ENCODE peak calls at places on chromosomes 11 and 22, in six cellular contexts. One of them, this sample, is unnamed.

GRCh38 chr22:46957521-46957920 is 195.1 kb downstream of the TBC1D22A start:
- DNase-seq in GM13977: no peak
- DNase-seq in activated CD8-positive, alpha-beta T cell treated with anti-CD3 and anti-CD28 coated beads for 36 hours: no peak
- DNase-seq in tibial nerve: no peak
- DNase-seq in pancreas: no peak
- DNase-seq in A549: no peak
- DNase-seq in this sample: no peak

GRCh38 chr11:93652161-93652597 is 9.3 kb upstream of the CEP295 start:
- DNase-seq in pancreas: peak
- DNase-seq in activated CD8-positive, alpha-beta T cell treated with anti-CD3 and anti-CD28 coated beads for 36 hours: no peak
- DNase-seq in GM13977: no peak
- DNase-seq in A549: peak
- DNase-seq in tibial nerve: peak
- DNase-seq in this sample: peak

GRCh38 chr11:126419801-126420729 is 64.6 kb downstream of the ST3GAL4 start:
- DNase-seq in GM13977: peak
- DNase-seq in pancreas: no peak
- DNase-seq in tibial nerve: no peak
- DNase-seq in A549: no peak
- DNase-seq in activated CD8-positive, alpha-beta T cell treated with anti-CD3 and anti-CD28 coated beads for 36 hours: no peak
- DNase-seq in this sample: peak

GRCh38 chr11:77190331-77191075 is 62.5 kb downstream of the MYO7A start:
- DNase-seq in A549: peak
- DNase-seq in GM13977: no peak
- DNase-seq in activated CD8-positive, alpha-beta T cell treated with anti-CD3 and anti-CD28 coated beads for 36 hours: no peak
- DNase-seq in pancreas: no peak
- DNase-seq in tibial nerve: no peak
- DNase-seq in this sample: no peak

GRCh38 chr11:2975594-2975993 is 16.5 kb downstream of the NAP1L4 start:
- DNase-seq in A549: peak
- DNase-seq in activated CD8-positive, alpha-beta T cell treated with anti-CD3 and anti-CD28 coated beads for 36 hours: peak
- DNase-seq in GM13977: peak
- DNase-seq in pancreas: no peak
- DNase-seq in tibial nerve: no peak
- DNase-seq in this sample: peak

GRCh38 chr11:84886344-84886743 is 740.8 kb downstream of the DLG2 start:
- DNase-seq in GM13977: no peak
- DNase-seq in A549: no peak
- DNase-seq in activated CD8-positive, alpha-beta T cell treated with anti-CD3 and anti-CD28 coated beads for 36 hours: no peak
- DNase-seq in tibial nerve: no peak
- DNase-seq in pancreas: no peak
- DNase-seq in this sample: no peak

GRCh38 chr11:85540635-85541034 is 86.5 kb downstream of the DLG2 start:
- DNase-seq in A549: no peak
- DNase-seq in pancreas: no peak
- DNase-seq in GM13977: no peak
- DNase-seq in activated CD8-positive, alpha-beta T cell treated with anti-CD3 and anti-CD28 coated beads for 36 hours: no peak
- DNase-seq in tibial nerve: no peak
- DNase-seq in this sample: no peak

GRCh38 chr11:86914836-86915519 is 40.2 kb downstream of the FZD4 start:
- DNase-seq in activated CD8-positive, alpha-beta T cell treated with anti-CD3 and anti-CD28 coated beads for 36 hours: no peak
- DNase-seq in tibial nerve: no peak
- DNase-seq in GM13977: no peak
- DNase-seq in A549: no peak
- DNase-seq in pancreas: no peak
- DNase-seq in this sample: no peak

GRCh38 chr22:38631724-38632123 is 24.5 kb downstream of the FAM227A start:
- DNase-seq in pancreas: no peak
- DNase-seq in A549: no peak
- DNase-seq in tibial nerve: no peak
- DNase-seq in GM13977: no peak
- DNase-seq in activated CD8-positive, alpha-beta T cell treated with anti-CD3 and anti-CD28 coated beads for 36 hours: peak
- DNase-seq in this sample: no peak

GRCh38 chr11:68430801-68431200 is 29.8 kb upstream of the PPP6R3 start:
- DNase-seq in A549: no peak
- DNase-seq in activated CD8-positive, alpha-beta T cell treated with anti-CD3 and anti-CD28 coated beads for 36 hours: no peak
- DNase-seq in pancreas: no peak
- DNase-seq in tibial nerve: no peak
- DNase-seq in GM13977: no peak
- DNase-seq in this sample: no peak

GRCh38 chr11:14418801-14419417 is 59.9 kb upstream of the RRAS2 start:
- DNase-seq in tibial nerve: no peak
- DNase-seq in A549: peak
- DNase-seq in GM13977: peak
- DNase-seq in activated CD8-positive, alpha-beta T cell treated with anti-CD3 and anti-CD28 coated beads for 36 hours: peak
- DNase-seq in pancreas: no peak
- DNase-seq in this sample: peak
- TF ChIP-seq CTCF in tibial nerve: no peak
- TF ChIP-seq CTCF in A549: peak
- TF ChIP-seq CTCF in GM13977: peak
- TF ChIP-seq CTCF in activated CD8-positive, alpha-beta T cell treated with anti-CD3 and anti-CD28 coated beads for 36 hours: peak
- TF ChIP-seq CTCF in pancreas: no peak
- TF ChIP-seq CTCF in this sample: peak

DNA sequence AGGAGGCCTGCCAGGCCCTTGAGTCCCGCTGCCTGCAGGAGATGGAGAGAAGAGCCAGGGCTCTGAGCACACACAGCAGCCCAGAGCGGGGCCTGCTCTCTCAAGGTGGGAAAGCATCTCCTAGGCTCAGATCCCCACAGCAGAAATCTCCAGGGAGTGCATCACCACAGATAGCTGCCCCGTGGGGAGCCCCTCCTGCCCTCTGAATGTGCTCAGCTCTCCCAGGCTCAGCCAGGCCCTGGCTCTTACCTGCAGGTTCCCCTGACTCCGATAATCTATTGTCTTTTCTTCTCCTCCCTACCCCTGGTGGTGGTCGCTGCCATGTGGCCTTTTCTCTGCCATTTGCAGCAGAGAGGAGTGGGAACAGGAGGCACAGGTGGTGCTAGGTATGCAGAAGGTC is 49.9 kb downstream of the BTG4 start:
- DNase-seq in pancreas: no peak
- DNase-seq in activated CD8-positive, alpha-beta T cell treated with anti-CD3 and anti-CD28 coated beads for 36 hours: no peak
- DNase-seq in tibial nerve: no peak
- DNase-seq in A549: no peak
- DNase-seq in GM13977: peak
- DNase-seq in this sample: no peak
- TF ChIP-seq CTCF in pancreas: no peak
- TF ChIP-seq CTCF in activated CD8-positive, alpha-beta T cell treated with anti-CD3 and anti-CD28 coated beads for 36 hours: no peak
- TF ChIP-seq CTCF in tibial nerve: no peak
- TF ChIP-seq CTCF in A549: no peak
- TF ChIP-seq CTCF in GM13977: no peak
- TF ChIP-seq CTCF in this sample: no peak

DNA sequence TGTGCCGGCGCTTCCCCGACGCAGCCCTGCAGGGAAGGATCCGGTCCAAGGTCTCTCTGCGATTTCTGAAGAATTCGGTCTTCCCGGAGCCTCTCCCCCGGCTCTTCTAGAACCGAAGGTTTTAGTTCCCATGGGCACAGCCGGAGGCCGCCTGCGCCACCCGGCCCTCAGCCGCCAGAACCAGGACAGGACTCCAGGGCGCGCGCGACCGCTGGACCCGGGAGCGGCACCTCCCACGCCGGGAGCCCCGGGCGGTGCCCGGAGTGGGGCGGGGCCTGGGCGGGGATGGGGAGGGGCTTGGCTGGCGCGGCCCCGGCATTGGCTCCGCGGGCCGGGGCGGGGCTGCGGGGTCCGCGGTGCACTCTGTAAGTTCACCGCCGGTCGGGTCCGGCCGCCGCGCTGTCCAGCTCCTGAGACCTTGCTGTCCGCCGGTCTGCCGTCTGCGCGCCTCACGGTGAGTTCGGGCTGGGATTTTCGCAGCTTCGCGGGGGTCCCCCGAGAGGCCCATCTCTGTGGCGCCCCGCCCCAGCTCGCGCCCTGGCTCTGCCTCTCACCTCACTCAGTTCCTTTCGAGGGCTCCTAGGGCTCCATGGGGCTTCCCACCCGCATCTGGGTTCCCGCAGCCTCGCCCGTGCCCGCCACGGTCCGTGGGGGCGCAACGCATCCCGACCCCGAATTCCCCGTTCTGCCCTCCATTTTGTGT is at the start of gene CDC42EP2:
- DNase-seq in A549: peak
- DNase-seq in tibial nerve: peak
- DNase-seq in activated CD8-positive, alpha-beta T cell treated with anti-CD3 and anti-CD28 coated beads for 36 hours: peak
- DNase-seq in pancreas: peak
- DNase-seq in GM13977: peak
- DNase-seq in this sample: peak
- TF ChIP-seq CTCF in A549: no peak
- TF ChIP-seq CTCF in tibial nerve: peak
- TF ChIP-seq CTCF in activated CD8-positive, alpha-beta T cell treated with anti-CD3 and anti-CD28 coated beads for 36 hours: no peak
- TF ChIP-seq CTCF in pancreas: no peak
- TF ChIP-seq CTCF in GM13977: no peak
- TF ChIP-seq CTCF in this sample: no peak

DNA sequence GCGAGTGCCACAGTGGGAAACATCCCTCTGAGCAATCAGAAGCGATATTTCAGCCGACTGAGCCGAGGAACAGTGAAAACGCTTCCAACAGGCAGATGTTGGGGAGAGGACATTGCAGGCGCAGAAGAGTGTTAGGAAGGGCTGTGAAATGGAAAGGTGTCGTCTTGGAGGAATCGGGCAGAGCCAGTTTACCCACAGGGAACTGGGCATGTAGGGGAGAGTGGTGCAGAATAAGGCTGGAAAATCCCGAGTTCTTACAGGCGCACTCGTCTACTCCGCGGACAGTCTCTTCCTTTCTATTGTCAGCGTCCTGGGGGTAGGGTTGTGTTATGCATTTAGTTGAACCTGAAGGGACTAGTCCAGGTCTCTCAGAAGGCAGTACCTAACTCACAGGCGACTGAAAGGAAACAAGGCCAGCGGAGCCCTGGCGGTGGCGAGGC is 1.1 kb upstream of the APLP2 start:
- DNase-seq in pancreas: peak
- DNase-seq in activated CD8-positive, alpha-beta T cell treated with anti-CD3 and anti-CD28 coated beads for 36 hours: no peak
- DNase-seq in GM13977: no peak
- DNase-seq in A549: no peak
- DNase-seq in tibial nerve: no peak
- DNase-seq in this sample: no peak
- TF ChIP-seq CTCF in pancreas: no peak
- TF ChIP-seq CTCF in activated CD8-positive, alpha-beta T cell treated with anti-CD3 and anti-CD28 coated beads for 36 hours: no peak
- TF ChIP-seq CTCF in GM13977: no peak
- TF ChIP-seq CTCF in A549: no peak
- TF ChIP-seq CTCF in tibial nerve: no peak
- TF ChIP-seq CTCF in this sample: no peak

GRCh38 chr11:11075515-11076171 is 217.8 kb upstream of the ZBED5 start:
- DNase-seq in GM13977: no peak
- DNase-seq in pancreas: no peak
- DNase-seq in activated CD8-positive, alpha-beta T cell treated with anti-CD3 and anti-CD28 coated beads for 36 hours: no peak
- DNase-seq in tibial nerve: no peak
- DNase-seq in A549: no peak
- DNase-seq in this sample: no peak

GRCh38 chr11:11076276-11076675 is 218.4 kb upstream of the ZBED5 start:
- DNase-seq in tibial nerve: no peak
- DNase-seq in pancreas: no peak
- DNase-seq in activated CD8-positive, alpha-beta T cell treated with anti-CD3 and anti-CD28 coated beads for 36 hours: no peak
- DNase-seq in A549: no peak
- DNase-seq in GM13977: no peak
- DNase-seq in this sample: no peak

GRCh38 chr11:11076879-11077278 is 219.0 kb upstream of the ZBED5 start:
- DNase-seq in tibial nerve: no peak
- DNase-seq in activated CD8-positive, alpha-beta T cell treated with anti-CD3 and anti-CD28 coated beads for 36 hours: peak
- DNase-seq in GM13977: no peak
- DNase-seq in pancreas: no peak
- DNase-seq in A549: no peak
- DNase-seq in this sample: no peak

GRCh38 chr11:11077898-11078297 is 220.0 kb upstream of the ZBED5 start:
- DNase-seq in A549: no peak
- DNase-seq in pancreas: no peak
- DNase-seq in tibial nerve: no peak
- DNase-seq in activated CD8-positive, alpha-beta T cell treated with anti-CD3 and anti-CD28 coated beads for 36 hours: no peak
- DNase-seq in GM13977: no peak
- DNase-seq in this sample: no peak

GRCh38 chr11:11078344-11078743 is 220.5 kb upstream of the ZBED5 start:
- DNase-seq in A549: peak
- DNase-seq in tibial nerve: no peak
- DNase-seq in GM13977: no peak
- DNase-seq in pancreas: no peak
- DNase-seq in activated CD8-positive, alpha-beta T cell treated with anti-CD3 and anti-CD28 coated beads for 36 hours: no peak
- DNase-seq in this sample: no peak
- TF ChIP-seq CTCF in A549: peak
- TF ChIP-seq CTCF in tibial nerve: no peak
- TF ChIP-seq CTCF in GM13977: no peak
- TF ChIP-seq CTCF in pancreas: no peak
- TF ChIP-seq CTCF in activated CD8-positive, alpha-beta T cell treated with anti-CD3 and anti-CD28 coated beads for 36 hours: no peak
- TF ChIP-seq CTCF in this sample: no peak

GRCh38 chr11:8688414-8689362 is 6.1 kb downstream of the RPL27A start:
- DNase-seq in GM13977: peak
- DNase-seq in tibial nerve: peak
- DNase-seq in A549: peak
- DNase-seq in activated CD8-positive, alpha-beta T cell treated with anti-CD3 and anti-CD28 coated beads for 36 hours: peak
- DNase-seq in pancreas: peak
- DNase-seq in this sample: peak
- TF ChIP-seq CTCF in GM13977: peak
- TF ChIP-seq CTCF in tibial nerve: peak
- TF ChIP-seq CTCF in A549: peak
- TF ChIP-seq CTCF in activated CD8-positive, alpha-beta T cell treated with anti-CD3 and anti-CD28 coated beads for 36 hours: no peak
- TF ChIP-seq CTCF in pancreas: no peak
- TF ChIP-seq CTCF in this sample: peak

DNA sequence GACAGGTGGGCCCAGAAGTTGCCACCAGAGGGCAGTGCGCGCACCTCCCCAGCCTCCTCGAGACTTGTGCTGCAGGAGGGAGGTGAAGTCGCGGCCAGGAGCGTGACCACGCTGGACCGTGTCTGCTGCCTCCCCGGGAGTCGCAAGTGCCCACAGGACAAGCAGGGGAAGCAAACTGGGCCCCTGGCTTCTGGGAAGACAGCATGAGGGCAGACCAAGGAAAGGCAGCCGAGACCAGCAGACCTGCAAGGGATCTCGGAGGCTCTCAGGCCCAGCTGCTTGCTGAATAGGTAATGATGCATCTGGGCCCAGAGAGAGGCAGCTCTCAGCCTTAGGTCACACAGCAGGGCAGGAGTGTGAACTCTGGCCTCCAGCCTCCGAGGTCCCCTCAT is 17.0 kb upstream of the IL2RB start:
- DNase-seq in GM13977: peak
- DNase-seq in pancreas: peak
- DNase-seq in activated CD8-positive, alpha-beta T cell treated with anti-CD3 and anti-CD28 coated beads for 36 hours: peak
- DNase-seq in A549: peak
- DNase-seq in tibial nerve: peak
- DNase-seq in this sample: peak
- TF ChIP-seq CTCF in GM13977: peak
- TF ChIP-seq CTCF in pancreas: peak
- TF ChIP-seq CTCF in activated CD8-positive, alpha-beta T cell treated with anti-CD3 and anti-CD28 coated beads for 36 hours: peak
- TF ChIP-seq CTCF in A549: peak
- TF ChIP-seq CTCF in tibial nerve: peak
- TF ChIP-seq CTCF in this sample: peak

This sample was measured in GM10248.